ENCODE peak calls at places on chromosomes 2 and 18, in eight cellular contexts. One of them, this sample, is unnamed.

GRCh38 chr18:9335255-9336045 is 877 bp downstream of the TWSG1 start:
- DNase-seq in CD8-positive, alpha-beta T cell: peak
- DNase-seq in nephron progenitor cell: no peak
- DNase-seq in fibroblast of villous mesenchyme: peak
- DNase-seq in astrocyte of the spinal cord: peak
- DNase-seq in type B pancreatic cell: no peak
- DNase-seq in progenitor cell of endocrine pancreas: no peak
- DNase-seq in heart right ventricle: no peak
- DNase-seq in this sample: no peak

GRCh38 chr2:33340265-33340664 is 136.2 kb upstream of the RASGRP3 start:
- DNase-seq in CD8-positive, alpha-beta T cell: no peak
- DNase-seq in nephron progenitor cell: no peak
- DNase-seq in fibroblast of villous mesenchyme: peak
- DNase-seq in astrocyte of the spinal cord: no peak
- DNase-seq in type B pancreatic cell: no peak
- DNase-seq in progenitor cell of endocrine pancreas: no peak
- DNase-seq in heart right ventricle: peak
- DNase-seq in this sample: no peak

GRCh38 chr2:181114021-181114420 is 133.6 kb downstream of the UBE2E3 start:
- DNase-seq in CD8-positive, alpha-beta T cell: no peak
- DNase-seq in nephron progenitor cell: no peak
- DNase-seq in fibroblast of villous mesenchyme: no peak
- DNase-seq in astrocyte of the spinal cord: no peak
- DNase-seq in type B pancreatic cell: no peak
- DNase-seq in progenitor cell of endocrine pancreas: no peak
- DNase-seq in heart right ventricle: no peak
- DNase-seq in this sample: no peak

GRCh38 chr18:68847219-68847860 is 49.5 kb downstream of the CCDC102B start:
- DNase-seq in CD8-positive, alpha-beta T cell: no peak
- DNase-seq in nephron progenitor cell: no peak
- DNase-seq in fibroblast of villous mesenchyme: peak
- DNase-seq in astrocyte of the spinal cord: peak
- DNase-seq in type B pancreatic cell: no peak
- DNase-seq in progenitor cell of endocrine pancreas: no peak
- DNase-seq in heart right ventricle: no peak
- DNase-seq in this sample: no peak

GRCh38 chr2:236054661-236055060 is 113.5 kb downstream of the GBX2 start:
- DNase-seq in CD8-positive, alpha-beta T cell: no peak
- DNase-seq in nephron progenitor cell: no peak
- DNase-seq in fibroblast of villous mesenchyme: no peak
- DNase-seq in astrocyte of the spinal cord: no peak
- DNase-seq in type B pancreatic cell: no peak
- DNase-seq in progenitor cell of endocrine pancreas: no peak
- DNase-seq in heart right ventricle: no peak
- DNase-seq in this sample: no peak

GRCh38 chr2:204361738-204362137 is 183.5 kb upstream of the PARD3B start:
- DNase-seq in CD8-positive, alpha-beta T cell: no peak
- DNase-seq in nephron progenitor cell: no peak
- DNase-seq in fibroblast of villous mesenchyme: no peak
- DNase-seq in astrocyte of the spinal cord: no peak
- DNase-seq in type B pancreatic cell: no peak
- DNase-seq in progenitor cell of endocrine pancreas: no peak
- DNase-seq in heart right ventricle: no peak
- DNase-seq in this sample: no peak

GRCh38 chr2:200863655-200864205 is 728 bp downstream of the CLK1 start:
- DNase-seq in CD8-positive, alpha-beta T cell: peak
- DNase-seq in nephron progenitor cell: peak
- DNase-seq in fibroblast of villous mesenchyme: no peak
- DNase-seq in astrocyte of the spinal cord: no peak
- DNase-seq in type B pancreatic cell: no peak
- DNase-seq in progenitor cell of endocrine pancreas: no peak
- DNase-seq in heart right ventricle: no peak
- DNase-seq in this sample: no peak

GRCh38 chr2:182866461-182867369 is at the start of gene FRZB:
- DNase-seq in CD8-positive, alpha-beta T cell: no peak
- DNase-seq in nephron progenitor cell: peak
- DNase-seq in fibroblast of villous mesenchyme: peak
- DNase-seq in astrocyte of the spinal cord: peak
- DNase-seq in type B pancreatic cell: peak
- DNase-seq in progenitor cell of endocrine pancreas: peak
- DNase-seq in heart right ventricle: peak
- DNase-seq in this sample: no peak

GRCh38 chr2:174965992-174966789 is 39.0 kb downstream of the CHN1 start:
- DNase-seq in CD8-positive, alpha-beta T cell: no peak
- DNase-seq in nephron progenitor cell: no peak
- DNase-seq in fibroblast of villous mesenchyme: peak
- DNase-seq in astrocyte of the spinal cord: peak
- DNase-seq in type B pancreatic cell: no peak
- DNase-seq in progenitor cell of endocrine pancreas: no peak
- DNase-seq in heart right ventricle: no peak
- DNase-seq in this sample: no peak

GRCh38 chr2:102238039-102238756 is 51.4 kb downstream of the IL1RL2 start:
- DNase-seq in CD8-positive, alpha-beta T cell: no peak
- DNase-seq in nephron progenitor cell: no peak
- DNase-seq in fibroblast of villous mesenchyme: peak
- DNase-seq in astrocyte of the spinal cord: peak
- DNase-seq in type B pancreatic cell: no peak
- DNase-seq in progenitor cell of endocrine pancreas: no peak
- DNase-seq in heart right ventricle: no peak
- DNase-seq in this sample: no peak

GRCh38 chr2:36812196-36812595 is 115.7 kb downstream of the VIT start:
- DNase-seq in CD8-positive, alpha-beta T cell: no peak
- DNase-seq in nephron progenitor cell: peak
- DNase-seq in fibroblast of villous mesenchyme: no peak
- DNase-seq in astrocyte of the spinal cord: no peak
- DNase-seq in type B pancreatic cell: no peak
- DNase-seq in progenitor cell of endocrine pancreas: no peak
- DNase-seq in heart right ventricle: no peak
- DNase-seq in this sample: no peak
- TF ChIP-seq CTCF in CD8-positive, alpha-beta T cell: no peak
- TF ChIP-seq CTCF in nephron progenitor cell: no peak
- TF ChIP-seq CTCF in fibroblast of villous mesenchyme: peak
- TF ChIP-seq CTCF in astrocyte of the spinal cord: peak
- TF ChIP-seq CTCF in type B pancreatic cell: no peak
- TF ChIP-seq CTCF in progenitor cell of endocrine pancreas: peak
- TF ChIP-seq CTCF in heart right ventricle: no peak
- TF ChIP-seq CTCF in this sample: no peak

GRCh38 chr2:148554459-148555247 is 89.9 kb upstream of the EPC2 start:
- DNase-seq in CD8-positive, alpha-beta T cell: no peak
- DNase-seq in nephron progenitor cell: no peak
- DNase-seq in fibroblast of villous mesenchyme: no peak
- DNase-seq in astrocyte of the spinal cord: no peak
- DNase-seq in type B pancreatic cell: no peak
- DNase-seq in progenitor cell of endocrine pancreas: no peak
- DNase-seq in heart right ventricle: no peak
- DNase-seq in this sample: no peak

GRCh38 chr2:148560501-148560900 is 84.0 kb upstream of the EPC2 start:
- DNase-seq in CD8-positive, alpha-beta T cell: no peak
- DNase-seq in nephron progenitor cell: no peak
- DNase-seq in fibroblast of villous mesenchyme: peak
- DNase-seq in astrocyte of the spinal cord: no peak
- DNase-seq in type B pancreatic cell: no peak
- DNase-seq in progenitor cell of endocrine pancreas: no peak
- DNase-seq in heart right ventricle: no peak
- DNase-seq in this sample: no peak

GRCh38 chr2:148555622-148556294 is 88.8 kb upstream of the EPC2 start:
- DNase-seq in CD8-positive, alpha-beta T cell: no peak
- DNase-seq in nephron progenitor cell: no peak
- DNase-seq in fibroblast of villous mesenchyme: no peak
- DNase-seq in astrocyte of the spinal cord: no peak
- DNase-seq in type B pancreatic cell: no peak
- DNase-seq in progenitor cell of endocrine pancreas: no peak
- DNase-seq in heart right ventricle: no peak
- DNase-seq in this sample: no peak

GRCh38 chr2:148561389-148561788 is 83.2 kb upstream of the EPC2 start:
- DNase-seq in CD8-positive, alpha-beta T cell: no peak
- DNase-seq in nephron progenitor cell: no peak
- DNase-seq in fibroblast of villous mesenchyme: no peak
- DNase-seq in astrocyte of the spinal cord: no peak
- DNase-seq in type B pancreatic cell: no peak
- DNase-seq in progenitor cell of endocrine pancreas: no peak
- DNase-seq in heart right ventricle: no peak
- DNase-seq in this sample: no peak

DNA sequence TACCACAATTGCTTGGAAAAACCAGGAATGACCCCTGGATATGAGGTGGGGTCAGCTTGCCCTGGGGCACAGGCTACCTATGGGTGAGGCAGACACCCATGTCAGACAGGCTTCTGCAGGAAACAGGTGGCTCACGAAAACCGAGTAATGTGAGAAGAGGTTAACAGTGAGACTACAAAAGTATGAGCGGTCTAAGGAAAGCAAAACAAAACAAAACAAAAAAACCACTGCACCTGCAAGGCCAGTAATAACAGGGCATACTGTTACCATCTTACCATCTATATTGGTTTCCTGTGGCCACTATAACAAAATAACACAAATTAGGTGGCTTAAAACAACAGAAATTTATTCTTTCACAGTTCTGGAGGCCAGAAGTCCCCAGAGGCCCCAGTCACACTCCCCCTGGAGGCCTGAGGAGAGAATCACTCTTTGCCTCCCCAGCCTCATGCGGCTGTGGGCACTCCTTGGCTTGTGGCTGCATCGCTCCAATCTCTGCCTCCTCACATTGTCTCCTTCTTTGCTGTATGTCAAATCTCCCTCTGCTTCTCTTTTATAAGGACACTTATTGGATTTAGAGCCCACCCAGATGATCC is 86.6 kb upstream of the EPC2 start:
- DNase-seq in CD8-positive, alpha-beta T cell: no peak
- DNase-seq in nephron progenitor cell: no peak
- DNase-seq in fibroblast of villous mesenchyme: no peak
- DNase-seq in astrocyte of the spinal cord: no peak
- DNase-seq in type B pancreatic cell: no peak
- DNase-seq in progenitor cell of endocrine pancreas: no peak
- DNase-seq in heart right ventricle: no peak
- DNase-seq in this sample: no peak
- TF ChIP-seq CTCF in CD8-positive, alpha-beta T cell: no peak
- TF ChIP-seq CTCF in nephron progenitor cell: no peak
- TF ChIP-seq CTCF in fibroblast of villous mesenchyme: no peak
- TF ChIP-seq CTCF in astrocyte of the spinal cord: peak
- TF ChIP-seq CTCF in type B pancreatic cell: peak
- TF ChIP-seq CTCF in progenitor cell of endocrine pancreas: no peak
- TF ChIP-seq CTCF in heart right ventricle: no peak
- TF ChIP-seq CTCF in this sample: peak

DNA sequence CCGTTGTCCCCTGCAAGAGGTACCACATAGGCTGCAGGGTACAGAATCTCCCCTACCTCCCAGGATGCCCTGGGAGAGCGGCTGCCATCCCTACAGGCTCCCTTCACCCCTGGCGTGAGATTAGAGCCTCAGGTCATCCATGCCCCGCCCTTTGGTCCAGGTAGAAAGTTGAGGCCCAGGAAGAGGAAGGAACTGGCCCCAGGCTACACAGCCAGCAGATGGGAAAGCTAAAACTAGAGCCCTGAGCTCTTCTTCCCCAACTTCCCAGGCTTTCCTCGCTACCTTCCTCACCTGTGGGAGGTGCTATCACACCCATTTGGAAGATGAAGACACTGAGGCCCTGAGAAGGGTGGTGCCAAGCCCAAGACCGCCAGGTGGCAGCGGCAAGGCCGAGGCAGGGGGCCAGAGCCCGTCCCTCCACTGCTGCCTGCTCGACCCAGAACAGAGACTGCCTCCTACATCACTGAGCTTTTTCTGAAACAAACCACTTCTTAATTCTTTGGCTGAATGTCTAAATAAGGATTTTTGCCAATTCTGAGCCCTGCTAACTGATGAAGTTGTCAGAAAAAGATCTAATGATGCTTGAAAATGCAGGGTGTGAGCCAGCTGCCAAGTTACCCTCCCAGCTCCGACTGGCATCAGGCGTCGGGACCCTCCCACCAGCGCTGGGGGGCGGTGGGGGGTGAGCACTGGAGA is 25.7 kb downstream of the CIB4 start:
- DNase-seq in CD8-positive, alpha-beta T cell: no peak
- DNase-seq in nephron progenitor cell: no peak
- DNase-seq in fibroblast of villous mesenchyme: no peak
- DNase-seq in astrocyte of the spinal cord: no peak
- DNase-seq in type B pancreatic cell: no peak
- DNase-seq in progenitor cell of endocrine pancreas: peak
- DNase-seq in heart right ventricle: no peak
- DNase-seq in this sample: no peak
- TF ChIP-seq CTCF in CD8-positive, alpha-beta T cell: no peak
- TF ChIP-seq CTCF in nephron progenitor cell: no peak
- TF ChIP-seq CTCF in fibroblast of villous mesenchyme: peak
- TF ChIP-seq CTCF in astrocyte of the spinal cord: no peak
- TF ChIP-seq CTCF in type B pancreatic cell: no peak
- TF ChIP-seq CTCF in progenitor cell of endocrine pancreas: no peak
- TF ChIP-seq CTCF in heart right ventricle: no peak
- TF ChIP-seq CTCF in this sample: no peak

GRCh38 chr2:127455566-127456493 is 37.6 kb downstream of the PROC start:
- DNase-seq in CD8-positive, alpha-beta T cell: no peak
- DNase-seq in nephron progenitor cell: no peak
- DNase-seq in fibroblast of villous mesenchyme: no peak
- DNase-seq in astrocyte of the spinal cord: no peak
- DNase-seq in type B pancreatic cell: no peak
- DNase-seq in progenitor cell of endocrine pancreas: no peak
- DNase-seq in heart right ventricle: no peak
- DNase-seq in this sample: no peak

GRCh38 chr2:127451981-127452380 is 33.8 kb downstream of the PROC start:
- DNase-seq in CD8-positive, alpha-beta T cell: no peak
- DNase-seq in nephron progenitor cell: no peak
- DNase-seq in fibroblast of villous mesenchyme: no peak
- DNase-seq in astrocyte of the spinal cord: no peak
- DNase-seq in type B pancreatic cell: no peak
- DNase-seq in progenitor cell of endocrine pancreas: no peak
- DNase-seq in heart right ventricle: no peak
- DNase-seq in this sample: no peak

GRCh38 chr2:127454595-127455565 is 36.7 kb downstream of the PROC start:
- DNase-seq in CD8-positive, alpha-beta T cell: no peak
- DNase-seq in nephron progenitor cell: no peak
- DNase-seq in fibroblast of villous mesenchyme: peak
- DNase-seq in astrocyte of the spinal cord: no peak
- DNase-seq in type B pancreatic cell: no peak
- DNase-seq in progenitor cell of endocrine pancreas: no peak
- DNase-seq in heart right ventricle: no peak
- DNase-seq in this sample: no peak

GRCh38 chr2:127453013-127453391 is 34.8 kb downstream of the PROC start:
- DNase-seq in CD8-positive, alpha-beta T cell: no peak
- DNase-seq in nephron progenitor cell: no peak
- DNase-seq in fibroblast of villous mesenchyme: no peak
- DNase-seq in astrocyte of the spinal cord: no peak
- DNase-seq in type B pancreatic cell: no peak
- DNase-seq in progenitor cell of endocrine pancreas: no peak
- DNase-seq in heart right ventricle: no peak
- DNase-seq in this sample: no peak

DNA sequence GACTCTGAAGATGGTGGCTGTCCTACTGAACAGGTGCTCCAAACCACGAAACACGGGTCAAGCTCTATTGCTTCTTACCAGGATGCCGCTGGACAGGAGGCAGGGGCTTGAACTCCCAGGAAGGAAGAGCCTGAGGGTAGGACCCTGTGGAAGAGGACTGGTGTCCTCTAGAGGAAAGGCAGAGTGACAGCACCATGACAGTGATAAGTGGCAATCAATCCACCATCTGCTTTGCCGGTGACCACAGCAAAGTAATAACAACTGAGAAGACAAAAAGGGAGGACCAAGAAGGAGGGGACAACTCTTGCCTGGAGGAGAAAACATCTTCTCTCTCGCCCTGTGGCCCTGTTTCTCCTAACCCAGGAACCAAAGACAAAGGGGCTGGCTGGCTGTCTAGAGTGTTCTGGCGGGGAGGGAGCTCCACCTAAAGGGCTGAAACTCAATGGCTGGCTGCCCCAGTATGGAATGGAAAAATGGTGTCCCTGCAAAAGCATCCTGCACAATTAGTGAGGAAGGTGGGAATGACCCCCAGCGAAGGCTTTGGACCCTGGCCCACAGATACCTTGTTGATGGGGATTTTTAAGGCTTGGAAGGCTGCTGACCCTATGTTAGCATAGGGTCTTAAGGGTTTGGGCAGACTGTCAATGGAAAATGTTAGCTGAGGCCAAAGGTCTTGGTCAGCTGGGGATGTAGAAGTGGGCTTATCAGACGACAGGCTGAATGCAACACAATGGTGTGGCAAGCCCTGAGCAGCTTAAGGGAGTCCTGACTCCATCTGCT is 35.4 kb downstream of the PROC start:
- DNase-seq in CD8-positive, alpha-beta T cell: no peak
- DNase-seq in nephron progenitor cell: no peak
- DNase-seq in fibroblast of villous mesenchyme: peak
- DNase-seq in astrocyte of the spinal cord: no peak
- DNase-seq in type B pancreatic cell: no peak
- DNase-seq in progenitor cell of endocrine pancreas: no peak
- DNase-seq in heart right ventricle: no peak
- DNase-seq in this sample: no peak
- TF ChIP-seq CTCF in CD8-positive, alpha-beta T cell: no peak
- TF ChIP-seq CTCF in nephron progenitor cell: no peak
- TF ChIP-seq CTCF in fibroblast of villous mesenchyme: peak
- TF ChIP-seq CTCF in astrocyte of the spinal cord: no peak
- TF ChIP-seq CTCF in type B pancreatic cell: no peak
- TF ChIP-seq CTCF in progenitor cell of endocrine pancreas: no peak
- TF ChIP-seq CTCF in heart right ventricle: peak
- TF ChIP-seq CTCF in this sample: no peak

This sample was measured in natural killer cell.